ENCODE peak calls at places on chromosomes 11 and 22, in nine cellular contexts. Y is fibroblast of pulmonary artery, C is AG09309, B is progenitor cell of endocrine pancreas, O is NB4, E is psoas muscle, Z is lower leg skin, R is HFFc6, H is kidney. S is an unnamed sample.
A peak's percentile ranks its signal among the peaks of the same experiment; 100 is the strongest.

GRCh38 chr11:3123761-3124733 is 41.1 kb downstream of the OSBPL5 start:
- DNase-seq in E (peak; percentile 92), Y (peak; percentile 96), B (no peak), O (peak; percentile 92), Z (peak; percentile 91), C (peak; percentile 80), R (peak; percentile 96), H (peak; percentile 91), S (no peak)

GRCh38 chr11:2365571-2366210 is 11.4 kb upstream of the CD81 start:
- DNase-seq in Z (no peak), H (peak; percentile 59), E (no peak), R (no peak), B (no peak), C (no peak), Y (no peak), O (no peak), S (no peak)

GRCh38 chr22:48745842-48746788 is 1081.6 kb downstream of the BRD1 start:
- DNase-seq in Z (peak; percentile 9), R (no peak), B (peak; percentile 6), H (peak; percentile 59), E (no peak), Y (no peak), C (no peak), O (no peak), S (no peak)

GRCh38 chr11:76835928-76836612 is 24.6 kb upstream of the ACER3 start:
- DNase-seq in Z (peak; percentile 73), C (peak; percentile 76), E (peak; percentile 24), Y (peak; percentile 82), O (peak; percentile 26), R (peak; percentile 55), H (no peak), B (no peak), S (no peak)

GRCh38 chr11:59866397-59866796 is at the start of gene TCN1:
- DNase-seq in C (no peak), E (no peak), Y (peak; percentile 35), O (peak; percentile 93), B (no peak), H (no peak), R (no peak), Z (no peak), S (no peak)

GRCh38 chr11:66967670-66968425 is 7.3 kb upstream of the C11orf86 start:
- DNase-seq in O (no peak), Z (peak; percentile 33), C (peak; percentile 54), R (peak; percentile 73), H (no peak), E (peak; percentile 34), B (no peak), Y (peak; percentile 83), S (no peak)

GRCh38 chr22:30266445-30267381 is at the start of gene OSM:
- DNase-seq in C (no peak), Y (no peak), Z (no peak), H (peak; percentile 87), E (peak; percentile 59), O (peak; percentile 92), R (no peak), B (no peak), S (peak; percentile 59)

GRCh38 chr22:30605449-30606110 is 1.4 kb upstream of the TCN2 start:
- DNase-seq in E (peak; percentile 59), C (no peak), Y (peak; percentile 59), R (peak; percentile 39), B (no peak), H (no peak), Z (peak; percentile 43), O (peak; percentile 66), S (no peak)

GRCh38 chr11:132817387-132817786 is 714.9 kb downstream of the OPCML start:
- DNase-seq in O (no peak), Z (no peak), Y (no peak), H (no peak), B (no peak), E (no peak), C (no peak), R (no peak), S (no peak)

GRCh38 chr22:49292909-49293308 is 534.8 kb downstream of the BRD1 start:
- DNase-seq in B (no peak), H (no peak), E (no peak), Z (no peak), O (no peak), R (no peak), Y (no peak), C (no peak), S (no peak)

GRCh38 chr11:25453471-25453870 is 878.5 kb upstream of the ANO3 start:
- DNase-seq in H (no peak), Y (no peak), E (no peak), C (no peak), B (no peak), O (no peak), R (no peak), Z (no peak), S (no peak)

GRCh38 chr11:27524155-27524554 is 17.6 kb upstream of the LIN7C start:
- DNase-seq in E (no peak), H (no peak), B (no peak), Y (peak; percentile 40), R (peak; percentile 82), Z (no peak), C (no peak), O (peak; percentile 14), S (no peak)
- TF ChIP-seq CTCF in E (no peak), H (no peak), B (peak; percentile 33), Y (peak; percentile 28), R (peak; percentile 67), Z (no peak), C (peak; percentile 37), O (peak; percentile 14), S (no peak)

DNA sequence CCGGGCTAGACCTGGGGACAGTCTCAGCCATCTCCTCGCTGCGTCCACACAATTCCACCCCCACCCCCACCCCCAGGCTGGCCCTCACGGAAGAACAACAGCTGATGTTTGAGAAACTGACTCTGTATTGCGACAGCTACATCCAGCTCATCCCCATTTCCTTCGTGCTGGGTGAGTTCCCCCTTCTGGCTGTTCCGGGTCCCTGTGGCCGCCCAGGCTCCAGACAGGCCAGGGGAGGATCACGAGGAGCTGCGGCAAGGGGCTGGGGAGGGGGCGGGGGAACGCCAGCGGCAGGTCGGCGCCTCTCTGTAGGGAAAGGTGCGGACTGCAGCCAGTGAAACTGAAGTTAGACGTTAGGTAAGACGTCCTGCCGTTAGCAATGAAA is 4.9 kb downstream of the BEST1 start:
- DNase-seq in Z (no peak), R (peak; percentile 58), B (no peak), C (peak; percentile 72), Y (peak; percentile 93), H (peak; percentile 90), O (peak; percentile 93), E (peak; percentile 71), S (no peak)
- TF ChIP-seq CTCF in Z (no peak), R (peak; percentile 54), B (no peak), C (peak; percentile 35), Y (peak; percentile 37), H (peak; percentile 17), O (no peak), E (no peak), S (no peak)

GRCh38 chr11:296976-297665 is 2.2 kb downstream of the IFITM5 start:
- DNase-seq in H (peak; percentile 77), O (no peak), R (no peak), Y (no peak), B (no peak), E (peak; percentile 13), Z (no peak), C (no peak), S (no peak)

GRCh38 chr11:298406-299065 is 790 bp downstream of the IFITM5 start:
- DNase-seq in H (peak; percentile 67), C (no peak), R (no peak), O (no peak), B (no peak), Y (no peak), E (peak; percentile 17), Z (no peak), S (no peak)

GRCh38 chr11:299081-299891 is at the start of gene IFITM5:
- DNase-seq in R (no peak), O (no peak), H (peak; percentile 72), Z (no peak), Y (no peak), C (no peak), B (no peak), E (peak; percentile 9), S (peak; percentile 1)

GRCh38 chr11:297666-298405 is 1.5 kb downstream of the IFITM5 start:
- DNase-seq in O (no peak), Y (no peak), C (no peak), H (peak; percentile 73), Z (no peak), B (no peak), E (peak; percentile 23), R (no peak), S (peak; percentile 37)

GRCh38 chr11:299951-300735 is 817 bp upstream of the IFITM5 start:
- DNase-seq in R (no peak), O (no peak), H (peak; percentile 81), B (no peak), Y (no peak), E (peak; percentile 21), Z (no peak), C (no peak), S (no peak)
- TF ChIP-seq CTCF in R (peak; percentile 16), O (peak; percentile 9), H (no peak), B (peak; percentile 32), Y (peak; percentile 20), E (no peak), Z (no peak), C (peak; percentile 24), S (no peak)

DNA sequence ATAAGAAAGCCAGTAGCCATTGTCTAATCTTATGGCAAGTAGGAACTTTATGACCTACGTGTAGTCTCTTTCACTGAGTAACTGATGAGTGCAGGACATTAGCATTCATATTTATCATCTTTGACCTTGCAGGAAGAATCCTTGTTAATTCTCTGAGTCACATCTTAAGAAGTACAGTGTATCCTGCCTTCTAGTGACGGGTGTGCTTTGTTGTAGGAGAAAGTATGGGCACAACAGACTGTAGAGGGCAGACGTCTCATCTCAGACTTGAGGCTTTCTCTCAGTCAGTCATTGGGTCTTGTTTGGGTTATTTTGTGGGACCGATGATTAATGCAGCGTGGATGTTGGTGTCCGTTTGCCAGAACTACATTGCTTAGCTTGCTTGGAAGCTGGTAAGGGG is 6.8 kb downstream of the RNF214 start:
- DNase-seq in Y (peak; percentile 92), R (peak; percentile 99), Z (no peak), C (peak; percentile 95), E (no peak), H (no peak), O (peak; percentile 17), B (no peak), S (no peak)
- TF ChIP-seq CTCF in Y (peak; percentile 74), R (peak; percentile 79), Z (no peak), C (peak; percentile 73), E (no peak), H (no peak), O (no peak), B (no peak), S (no peak)